ENCODE peak calls at places on chromosomes 2 and 18, in six cellular contexts. I is activated effector memory CD4-positive, alpha-beta T cell treated with Interleukin-2 at 50 U/mL for 16 hours; L is PC-9; N is GM18507; Q is B cell; B is AG09319. U is an unnamed sample.

GRCh38 chr18:74905245-74905644 is 303.7 kb downstream of the PTGR3 start:
- DNase-seq in I (no peak), L (no peak), N (no peak), Q (no peak), B (no peak), U (no peak)

GRCh38 chr2:38105911-38106310 is 30.0 kb upstream of the CYP1B1 start:
- DNase-seq in I (no peak), L (no peak), N (no peak), Q (no peak), B (no peak), U (peak)

GRCh38 chr2:133581027-133581760 is 12.9 kb upstream of the NCKAP5 start:
- DNase-seq in I (no peak), L (no peak), N (no peak), Q (no peak), B (no peak), U (no peak)

GRCh38 chr18:8769509-8769908 is 64.2 kb downstream of the MTCL1 start:
- DNase-seq in I (no peak), L (no peak), N (no peak), Q (no peak), B (no peak), U (no peak)

GRCh38 chr2:168194784-168195522 is 52.4 kb downstream of the STK39 start:
- DNase-seq in I (no peak), L (no peak), N (peak), Q (peak), B (no peak), U (no peak)

GRCh38 chr2:219736196-219736595 is 108.8 kb downstream of the SLC4A3 start:
- DNase-seq in I (no peak), L (peak), N (no peak), Q (no peak), B (peak), U (peak)

GRCh38 chr2:234678721-234679120 is 181.8 kb upstream of the ARL4C start:
- DNase-seq in I (no peak), L (no peak), N (no peak), Q (no peak), B (peak), U (no peak)

GRCh38 chr18:31977270-31977872 is 34.4 kb upstream of the TRAPPC8 start:
- DNase-seq in I (no peak), L (no peak), N (no peak), Q (peak), B (peak), U (peak)

GRCh38 chr2:68294187-68294586 is 25.6 kb downstream of the CNRIP1 start:
- DNase-seq in I (no peak), L (no peak), N (no peak), Q (no peak), B (no peak), U (no peak)

GRCh38 chr2:62110415-62111025 is 85.4 kb upstream of the B3GNT2 start:
- DNase-seq in I (no peak), L (no peak), N (no peak), Q (no peak), B (no peak), U (no peak)

GRCh38 chr2:64186698-64187605 is 42.7 kb upstream of the PELI1 start:
- DNase-seq in I (no peak), L (no peak), N (no peak), Q (no peak), B (no peak), U (no peak)

GRCh38 chr18:79481041-79481790 is 85.5 kb downstream of the NFATC1 start:
- DNase-seq in I (no peak), L (no peak), N (no peak), Q (no peak), B (no peak), U (peak)

GRCh38 chr2:159706385-159706980 is 5.8 kb upstream of the MARCHF7 start:
- DNase-seq in I (no peak), L (no peak), N (no peak), Q (no peak), B (peak), U (no peak)

GRCh38 chr2:241201445-241202267 is 13.2 kb downstream of the ANO7 start:
- DNase-seq in I (no peak), L (no peak), N (no peak), Q (no peak), B (no peak), U (no peak)

GRCh38 chr2:45330113-45330512 is 281.0 kb downstream of the SRBD1 start:
- DNase-seq in I (no peak), L (no peak), N (no peak), Q (no peak), B (no peak), U (no peak)

GRCh38 chr2:176491172-176491904 is 222.1 kb downstream of the MTX2 start:
- DNase-seq in I (no peak), L (peak), N (peak), Q (peak), B (peak), U (peak)

GRCh38 chr2:109331081-109331480 is 202.1 kb downstream of the SH3RF3 start:
- DNase-seq in I (no peak), L (no peak), N (no peak), Q (no peak), B (no peak), U (no peak)

GRCh38 chr2:98472961-98473746 is 28.5 kb downstream of the INPP4A start:
- DNase-seq in I (no peak), L (no peak), N (no peak), Q (no peak), B (no peak), U (no peak)

GRCh38 chr2:186503827-186504606 is 18.0 kb downstream of the ZC3H15 start:
- DNase-seq in I (no peak), L (no peak), N (no peak), Q (no peak), B (no peak), U (no peak)

GRCh38 chr2:176140520-176141317 is 10.6 kb upstream of the HOXD4 start:
- DNase-seq in I (peak), L (peak), N (peak), Q (no peak), B (peak), U (peak)